ENCODE peak calls at places on chromosome 1, in nine cellular contexts. One of them, this sample, is unnamed.

GRCh38 chr1:191240925-191241324 is 763.3 kb upstream of the BRINP3 start:
- DNase-seq in HepG2: no peak
- DNase-seq in colonic mucosa: no peak
- DNase-seq in CD8-positive, alpha-beta memory T cell: no peak
- DNase-seq in breast epithelium: no peak
- DNase-seq in IMR-90: peak; percentile 68
- DNase-seq in left ventricle myocardium inferior: no peak
- DNase-seq in heart right ventricle: no peak
- DNase-seq in adrenal gland: no peak
- DNase-seq in this sample: no peak

GRCh38 chr1:203462878-203463277 is 12.7 kb upstream of the PRELP start:
- DNase-seq in left ventricle myocardium inferior: no peak
- DNase-seq in heart right ventricle: no peak
- DNase-seq in breast epithelium: no peak
- DNase-seq in CD8-positive, alpha-beta memory T cell: no peak
- DNase-seq in adrenal gland: no peak
- DNase-seq in HepG2: no peak
- DNase-seq in colonic mucosa: no peak
- DNase-seq in IMR-90: peak; percentile 79
- DNase-seq in this sample: no peak

GRCh38 chr1:24640288-24640687 is 2.8 kb upstream of the SRRM1 start:
- DNase-seq in HepG2: peak; percentile 26
- DNase-seq in heart right ventricle: no peak
- DNase-seq in IMR-90: no peak
- DNase-seq in left ventricle myocardium inferior: peak; percentile 24
- DNase-seq in CD8-positive, alpha-beta memory T cell: no peak
- DNase-seq in colonic mucosa: peak; percentile 32
- DNase-seq in adrenal gland: peak; percentile 35
- DNase-seq in breast epithelium: no peak
- DNase-seq in this sample: no peak

GRCh38 chr1:145917595-145917994 is 922 bp downstream of the PEX11B start:
- DNase-seq in IMR-90: no peak
- DNase-seq in heart right ventricle: no peak
- DNase-seq in colonic mucosa: no peak
- DNase-seq in adrenal gland: no peak
- DNase-seq in HepG2: no peak
- DNase-seq in breast epithelium: no peak
- DNase-seq in CD8-positive, alpha-beta memory T cell: no peak
- DNase-seq in left ventricle myocardium inferior: no peak
- DNase-seq in this sample: no peak

GRCh38 chr1:33762099-33762830 is 101.6 kb upstream of the HMGB4 start:
- DNase-seq in HepG2: no peak
- DNase-seq in CD8-positive, alpha-beta memory T cell: no peak
- DNase-seq in colonic mucosa: no peak
- DNase-seq in adrenal gland: no peak
- DNase-seq in left ventricle myocardium inferior: no peak
- DNase-seq in heart right ventricle: no peak
- DNase-seq in breast epithelium: no peak
- DNase-seq in IMR-90: peak; percentile 20
- DNase-seq in this sample: no peak

GRCh38 chr1:111249960-111250359 is 22.4 kb downstream of the CHI3L2 start:
- DNase-seq in HepG2: peak; percentile 76
- DNase-seq in heart right ventricle: no peak
- DNase-seq in IMR-90: no peak
- DNase-seq in breast epithelium: no peak
- DNase-seq in colonic mucosa: no peak
- DNase-seq in left ventricle myocardium inferior: no peak
- DNase-seq in CD8-positive, alpha-beta memory T cell: no peak
- DNase-seq in adrenal gland: no peak
- DNase-seq in this sample: peak; percentile 61

GRCh38 chr1:68495968-68496679 is 758 bp downstream of the DEPDC1 start:
- DNase-seq in HepG2: peak; percentile 10
- DNase-seq in left ventricle myocardium inferior: no peak
- DNase-seq in heart right ventricle: no peak
- DNase-seq in breast epithelium: no peak
- DNase-seq in adrenal gland: no peak
- DNase-seq in CD8-positive, alpha-beta memory T cell: no peak
- DNase-seq in IMR-90: no peak
- DNase-seq in colonic mucosa: no peak
- DNase-seq in this sample: no peak

GRCh38 chr1:116493484-116494350 is 77.1 kb downstream of the CD58 start:
- DNase-seq in IMR-90: no peak
- DNase-seq in left ventricle myocardium inferior: no peak
- DNase-seq in heart right ventricle: no peak
- DNase-seq in breast epithelium: no peak
- DNase-seq in CD8-positive, alpha-beta memory T cell: no peak
- DNase-seq in colonic mucosa: no peak
- DNase-seq in HepG2: no peak
- DNase-seq in adrenal gland: no peak
- DNase-seq in this sample: no peak

GRCh38 chr1:153550827-153551512 is 1.9 kb upstream of the S100A3 start:
- DNase-seq in CD8-positive, alpha-beta memory T cell: no peak
- DNase-seq in adrenal gland: no peak
- DNase-seq in colonic mucosa: no peak
- DNase-seq in heart right ventricle: no peak
- DNase-seq in HepG2: no peak
- DNase-seq in left ventricle myocardium inferior: no peak
- DNase-seq in IMR-90: no peak
- DNase-seq in breast epithelium: no peak
- DNase-seq in this sample: no peak

GRCh38 chr1:22052115-22053017 is at the start of gene CDC42:
- DNase-seq in colonic mucosa: peak; percentile 97
- DNase-seq in breast epithelium: peak; percentile 97
- DNase-seq in CD8-positive, alpha-beta memory T cell: peak; percentile 98
- DNase-seq in IMR-90: peak; percentile 94
- DNase-seq in adrenal gland: peak; percentile 98
- DNase-seq in left ventricle myocardium inferior: peak; percentile 97
- DNase-seq in HepG2: peak; percentile 91
- DNase-seq in heart right ventricle: peak; percentile 97
- DNase-seq in this sample: peak; percentile 95

GRCh38 chr1:65056866-65057265 is 90.5 kb upstream of the JAK1 start:
- DNase-seq in breast epithelium: no peak
- DNase-seq in adrenal gland: no peak
- DNase-seq in left ventricle myocardium inferior: no peak
- DNase-seq in heart right ventricle: no peak
- DNase-seq in HepG2: no peak
- DNase-seq in CD8-positive, alpha-beta memory T cell: no peak
- DNase-seq in IMR-90: no peak
- DNase-seq in colonic mucosa: no peak
- DNase-seq in this sample: no peak

GRCh38 chr1:16981269-16981849 is 939 bp upstream of the MFAP2 start:
- DNase-seq in IMR-90: peak; percentile 92
- DNase-seq in left ventricle myocardium inferior: no peak
- DNase-seq in CD8-positive, alpha-beta memory T cell: no peak
- DNase-seq in colonic mucosa: no peak
- DNase-seq in breast epithelium: no peak
- DNase-seq in adrenal gland: no peak
- DNase-seq in HepG2: no peak
- DNase-seq in heart right ventricle: no peak
- DNase-seq in this sample: no peak

GRCh38 chr1:210754931-210755670 is 378.8 kb downstream of the KCNH1 start:
- DNase-seq in IMR-90: no peak
- DNase-seq in CD8-positive, alpha-beta memory T cell: no peak
- DNase-seq in heart right ventricle: no peak
- DNase-seq in breast epithelium: no peak
- DNase-seq in HepG2: no peak
- DNase-seq in colonic mucosa: no peak
- DNase-seq in adrenal gland: no peak
- DNase-seq in left ventricle myocardium inferior: no peak
- DNase-seq in this sample: peak; percentile 13

GRCh38 chr1:43951021-43951985 is 4.6 kb downstream of the IPO13 start:
- DNase-seq in left ventricle myocardium inferior: no peak
- DNase-seq in breast epithelium: no peak
- DNase-seq in CD8-positive, alpha-beta memory T cell: no peak
- DNase-seq in heart right ventricle: no peak
- DNase-seq in colonic mucosa: no peak
- DNase-seq in IMR-90: peak; percentile 35
- DNase-seq in adrenal gland: no peak
- DNase-seq in HepG2: no peak
- DNase-seq in this sample: no peak

GRCh38 chr1:119712342-119713038 is 756 bp downstream of the PHGDH start:
- DNase-seq in adrenal gland: peak; percentile 32
- DNase-seq in HepG2: peak; percentile 77
- DNase-seq in CD8-positive, alpha-beta memory T cell: no peak
- DNase-seq in left ventricle myocardium inferior: peak; percentile 78
- DNase-seq in IMR-90: peak; percentile 95
- DNase-seq in heart right ventricle: peak; percentile 75
- DNase-seq in breast epithelium: peak; percentile 55
- DNase-seq in colonic mucosa: peak; percentile 41
- DNase-seq in this sample: peak; percentile 71

GRCh38 chr1:240465531-240465940 is 146.4 kb downstream of the GREM2 start:
- DNase-seq in adrenal gland: no peak
- DNase-seq in heart right ventricle: no peak
- DNase-seq in colonic mucosa: no peak
- DNase-seq in HepG2: no peak
- DNase-seq in breast epithelium: no peak
- DNase-seq in IMR-90: peak; percentile 54
- DNase-seq in CD8-positive, alpha-beta memory T cell: no peak
- DNase-seq in left ventricle myocardium inferior: no peak
- DNase-seq in this sample: no peak

GRCh38 chr1:53183277-53183990 is 13.2 kb upstream of the CPT2 start:
- DNase-seq in adrenal gland: no peak
- DNase-seq in left ventricle myocardium inferior: peak; percentile 40
- DNase-seq in colonic mucosa: peak; percentile 88
- DNase-seq in heart right ventricle: no peak
- DNase-seq in CD8-positive, alpha-beta memory T cell: no peak
- DNase-seq in HepG2: peak; percentile 97
- DNase-seq in IMR-90: peak; percentile 97
- DNase-seq in breast epithelium: no peak
- DNase-seq in this sample: no peak

GRCh38 chr1:2288816-2289536 is 60.9 kb downstream of the SKI start:
- DNase-seq in left ventricle myocardium inferior: no peak
- DNase-seq in breast epithelium: no peak
- DNase-seq in heart right ventricle: peak; percentile 17
- DNase-seq in colonic mucosa: no peak
- DNase-seq in IMR-90: no peak
- DNase-seq in adrenal gland: no peak
- DNase-seq in CD8-positive, alpha-beta memory T cell: no peak
- DNase-seq in HepG2: no peak
- DNase-seq in this sample: no peak

GRCh38 chr1:24713176-24713575 is 32.1 kb upstream of the CLIC4 start:
- DNase-seq in colonic mucosa: no peak
- DNase-seq in HepG2: no peak
- DNase-seq in IMR-90: no peak
- DNase-seq in adrenal gland: no peak
- DNase-seq in breast epithelium: no peak
- DNase-seq in heart right ventricle: no peak
- DNase-seq in left ventricle myocardium inferior: no peak
- DNase-seq in CD8-positive, alpha-beta memory T cell: no peak
- DNase-seq in this sample: no peak

GRCh38 chr1:151198254-151199127 is at the start of gene PIP5K1A:
- DNase-seq in colonic mucosa: peak; percentile 99
- DNase-seq in left ventricle myocardium inferior: peak; percentile 99
- DNase-seq in heart right ventricle: peak; percentile 100
- DNase-seq in CD8-positive, alpha-beta memory T cell: peak; percentile 99
- DNase-seq in HepG2: peak; percentile 97
- DNase-seq in IMR-90: peak; percentile 97
- DNase-seq in adrenal gland: peak; percentile 100
- DNase-seq in breast epithelium: peak; percentile 99
- DNase-seq in this sample: peak; percentile 99

GRCh38 chr1:151196292-151196800 is 2.0 kb upstream of the PIP5K1A start:
- DNase-seq in colonic mucosa: peak; percentile 89
- DNase-seq in breast epithelium: no peak
- DNase-seq in adrenal gland: peak; percentile 70
- DNase-seq in HepG2: peak; percentile 91
- DNase-seq in left ventricle myocardium inferior: peak; percentile 20
- DNase-seq in CD8-positive, alpha-beta memory T cell: peak; percentile 63
- DNase-seq in heart right ventricle: no peak
- DNase-seq in IMR-90: peak; percentile 85
- DNase-seq in this sample: no peak

GRCh38 chr1:151197863-151198253 is 494 bp upstream of the PIP5K1A start:
- DNase-seq in colonic mucosa: peak; percentile 42
- DNase-seq in CD8-positive, alpha-beta memory T cell: no peak
- DNase-seq in left ventricle myocardium inferior: no peak
- DNase-seq in heart right ventricle: no peak
- DNase-seq in adrenal gland: no peak
- DNase-seq in HepG2: peak; percentile 81
- DNase-seq in IMR-90: no peak
- DNase-seq in breast epithelium: no peak
- DNase-seq in this sample: no peak

GRCh38 chr1:151199860-151200581 is 1.7 kb downstream of the PIP5K1A start:
- DNase-seq in left ventricle myocardium inferior: no peak
- DNase-seq in heart right ventricle: no peak
- DNase-seq in breast epithelium: no peak
- DNase-seq in CD8-positive, alpha-beta memory T cell: no peak
- DNase-seq in colonic mucosa: no peak
- DNase-seq in adrenal gland: no peak
- DNase-seq in IMR-90: peak; percentile 94
- DNase-seq in HepG2: peak; percentile 31
- DNase-seq in this sample: no peak
- H3K27ac ChIP-seq in left ventricle myocardium inferior: peak overlapping the region; percentile 91
- H3K27ac ChIP-seq in heart right ventricle: peak overlapping the region; percentile 92
- H3K27ac ChIP-seq in breast epithelium: peak overlapping the region; percentile 96
- H3K27ac ChIP-seq in CD8-positive, alpha-beta memory T cell: peak overlapping the region; percentile 85
- H3K27ac ChIP-seq in colonic mucosa: peak overlapping the region; percentile 88
- H3K27ac ChIP-seq in adrenal gland: peak overlapping the region; percentile 99
- H3K27ac ChIP-seq in IMR-90: peak overlapping the region; percentile 96
- H3K27ac ChIP-seq in HepG2: peak overlapping the region; percentile 93
- H3K27ac ChIP-seq in this sample: no peak overlapping the region

GRCh38 chr1:243713470-243714186 is 136.4 kb downstream of the AKT3 start:
- DNase-seq in heart right ventricle: no peak
- DNase-seq in breast epithelium: no peak
- DNase-seq in adrenal gland: no peak
- DNase-seq in colonic mucosa: no peak
- DNase-seq in IMR-90: peak; percentile 44
- DNase-seq in HepG2: no peak
- DNase-seq in CD8-positive, alpha-beta memory T cell: no peak
- DNase-seq in left ventricle myocardium inferior: no peak
- DNase-seq in this sample: peak; percentile 32
- H3K27ac ChIP-seq in heart right ventricle: no peak overlapping the region
- H3K27ac ChIP-seq in breast epithelium: no peak overlapping the region
- H3K27ac ChIP-seq in adrenal gland: no peak overlapping the region
- H3K27ac ChIP-seq in colonic mucosa: no peak overlapping the region
- H3K27ac ChIP-seq in IMR-90: no peak overlapping the region
- H3K27ac ChIP-seq in HepG2: no peak overlapping the region
- H3K27ac ChIP-seq in CD8-positive, alpha-beta memory T cell: no peak overlapping the region
- H3K27ac ChIP-seq in left ventricle myocardium inferior: peak overlapping the region; percentile 29
- H3K27ac ChIP-seq in this sample: peak overlapping the region; percentile 75

GRCh38 chr1:62286778-62287224 is 32.4 kb downstream of the KANK4 start:
- DNase-seq in HepG2: peak; percentile 63
- DNase-seq in left ventricle myocardium inferior: no peak
- DNase-seq in IMR-90: no peak
- DNase-seq in colonic mucosa: peak; percentile 64
- DNase-seq in adrenal gland: no peak
- DNase-seq in heart right ventricle: no peak
- DNase-seq in CD8-positive, alpha-beta memory T cell: no peak
- DNase-seq in breast epithelium: no peak
- DNase-seq in this sample: no peak
- H3K27ac ChIP-seq in HepG2: peak overlapping the region; percentile 57
- H3K27ac ChIP-seq in left ventricle myocardium inferior: no peak overlapping the region
- H3K27ac ChIP-seq in IMR-90: no peak overlapping the region
- H3K27ac ChIP-seq in colonic mucosa: no peak overlapping the region
- H3K27ac ChIP-seq in adrenal gland: no peak overlapping the region
- H3K27ac ChIP-seq in heart right ventricle: no peak overlapping the region
- H3K27ac ChIP-seq in CD8-positive, alpha-beta memory T cell: no peak overlapping the region
- H3K27ac ChIP-seq in breast epithelium: no peak overlapping the region
- H3K27ac ChIP-seq in this sample: no peak overlapping the region

DNA sequence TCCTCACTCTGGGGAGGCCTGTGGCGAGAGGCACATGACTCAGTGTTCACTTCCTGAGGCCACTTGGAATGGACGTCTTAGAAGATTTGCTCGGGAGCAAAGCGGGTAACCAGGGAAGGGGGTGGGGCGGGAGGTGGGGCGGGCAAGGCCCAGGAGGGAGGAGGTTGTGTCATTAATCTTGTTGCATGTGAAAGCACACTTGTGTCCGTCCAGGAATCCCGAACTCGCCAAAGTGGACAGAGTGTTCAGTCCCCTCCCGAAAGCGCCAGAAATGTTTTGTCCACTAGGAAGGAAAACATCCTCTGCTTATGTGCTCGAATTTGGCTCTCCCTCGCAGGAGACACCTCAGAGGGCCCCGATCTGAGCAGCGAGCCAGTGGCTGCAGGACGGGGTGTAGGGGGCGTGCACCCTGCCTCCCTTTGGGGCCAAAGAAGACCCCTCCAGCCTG is 84.2 kb downstream of the SPSB1 start:
- DNase-seq in heart right ventricle: peak; percentile 41
- DNase-seq in IMR-90: peak; percentile 47
- DNase-seq in HepG2: no peak
- DNase-seq in colonic mucosa: peak; percentile 35
- DNase-seq in adrenal gland: peak; percentile 56
- DNase-seq in breast epithelium: no peak
- DNase-seq in left ventricle myocardium inferior: peak; percentile 59
- DNase-seq in CD8-positive, alpha-beta memory T cell: no peak
- DNase-seq in this sample: no peak
- H3K27ac ChIP-seq in heart right ventricle: peak overlapping the region; percentile 75
- H3K27ac ChIP-seq in IMR-90: no peak overlapping the region
- H3K27ac ChIP-seq in HepG2: no peak overlapping the region
- H3K27ac ChIP-seq in colonic mucosa: peak overlapping the region; percentile 61
- H3K27ac ChIP-seq in adrenal gland: peak overlapping the region; percentile 87
- H3K27ac ChIP-seq in breast epithelium: peak overlapping the region; percentile 79
- H3K27ac ChIP-seq in left ventricle myocardium inferior: peak overlapping the region; percentile 83
- H3K27ac ChIP-seq in CD8-positive, alpha-beta memory T cell: no peak overlapping the region
- H3K27ac ChIP-seq in this sample: peak overlapping the region; percentile 76

This sample was measured in substantia nigra.